ENCODE peak calls at places on chromosomes 11 and 22, in ten cellular contexts. G is globus pallidus; K is ovary; X is lower leg skin; U is lung; Z is astrocyte; V is coronary artery; I is activated CD4-positive, alpha-beta T cell treated with anti-CD3 and anti-CD28 coated beads, Interleukin-2, amount 10 ng/mL, durations not matched to agents 7 days and 5 days; S is stimulated activated CD4-positive, alpha-beta T cell treated with anti-CD3 and anti-CD28 coated beads, Interleukin-2, amount 100 ng/mL, for 48 hours; M is activated naive CD8-positive, alpha-beta T cell treated with anti-CD3 and anti-CD28 coated beads for 36 hours. Y is an unnamed sample.

GRCh38 chr11:97140885-97141494 is 751.2 kb downstream of the JRKL start:
- DNase-seq in X (no peak), U (no peak), M (no peak), V (no peak), S (no peak), Z (no peak), G (no peak), K (no peak), I (no peak), Y (peak; percentile 10)

GRCh38 chr11:46554205-46555162 is 39.3 kb downstream of the AMBRA1 start:
- DNase-seq in K (no peak), X (peak; percentile 37), I (no peak), Z (peak; percentile 81), M (no peak), G (no peak), S (no peak), U (no peak), V (no peak), Y (no peak)

GRCh38 chr11:33694346-33695050 is 6.1 kb downstream of the C11orf91 start:
- DNase-seq in K (no peak), I (no peak), X (no peak), M (no peak), U (no peak), S (no peak), G (no peak), V (no peak), Z (no peak), Y (no peak)

GRCh38 chr11:127182586-127183203 is 182.1 kb upstream of the KIRREL3 start:
- DNase-seq in M (no peak), U (no peak), K (no peak), V (no peak), I (no peak), X (no peak), G (no peak), S (no peak), Z (no peak), Y (no peak)

GRCh38 chr11:44784784-44785183 is 58.0 kb downstream of the TSPAN18 start:
- DNase-seq in M (no peak), G (no peak), U (no peak), X (no peak), K (no peak), S (no peak), Z (no peak), I (no peak), V (no peak), Y (no peak)

GRCh38 chr11:33068611-33069340 is 29.4 kb downstream of the TCP11L1 start:
- DNase-seq in Z (no peak), M (no peak), K (no peak), V (no peak), G (no peak), U (no peak), S (no peak), X (no peak), I (no peak), Y (no peak)

GRCh38 chr11:1335811-1336761 is 26.7 kb upstream of the TOLLIP start:
- DNase-seq in U (peak; percentile 67), V (peak; percentile 87), Z (peak; percentile 43), I (peak; percentile 54), G (peak; percentile 49), K (peak; percentile 54), X (peak; percentile 88), M (peak; percentile 57), S (peak; percentile 50), Y (peak; percentile 25)

GRCh38 chr11:65655570-65656332 is 7.0 kb downstream of the RELA start:
- DNase-seq in U (no peak), M (no peak), V (peak; percentile 62), G (no peak), Z (no peak), X (no peak), S (no peak), K (no peak), I (no peak), Y (no peak)

GRCh38 chr11:43790444-43790794 is 90.2 kb upstream of the ALKBH3 start:
- DNase-seq in G (no peak), M (no peak), K (no peak), U (no peak), I (no peak), V (no peak), Z (peak; percentile 45), S (no peak), X (no peak), Y (no peak)

GRCh38 chr22:36443198-36443770 is 38.2 kb downstream of the TXN2 start:
- DNase-seq in V (no peak), G (no peak), Z (peak; percentile 66), M (no peak), K (no peak), S (no peak), I (no peak), U (no peak), X (no peak), Y (no peak)

GRCh38 chr11:91513734-91514133 is 710.9 kb upstream of the FAT3 start:
- DNase-seq in Z (no peak), K (no peak), M (no peak), S (no peak), G (no peak), V (no peak), I (no peak), X (no peak), U (no peak), Y (no peak)

GRCh38 chr11:62601114-62601363 is 626 bp downstream of the MTA2 start:
- DNase-seq in U (no peak), Z (no peak), X (no peak), M (peak; percentile 58), V (no peak), K (no peak), G (no peak), S (no peak), I (peak; percentile 52), Y (no peak)

GRCh38 chr11:129323896-129324522 is 51.6 kb upstream of the BARX2 start:
- DNase-seq in M (no peak), X (peak; percentile 53), K (no peak), Z (no peak), V (no peak), I (no peak), U (peak; percentile 69), S (no peak), G (peak; percentile 41), Y (no peak)

GRCh38 chr11:133897331-133897650 is 52.0 kb upstream of the SPATA19 start:
- DNase-seq in Z (no peak), M (no peak), S (no peak), G (no peak), U (no peak), K (no peak), I (peak; percentile 5), X (no peak), V (peak; percentile 59), Y (no peak)

GRCh38 chr11:73106347-73106746 is 35.8 kb downstream of the FCHSD2 start:
- DNase-seq in K (no peak), G (no peak), X (no peak), Z (no peak), V (no peak), S (no peak), U (no peak), I (no peak), M (no peak), Y (no peak)

GRCh38 chr11:78902771-78903507 is 328.3 kb upstream of the NARS2 start:
- DNase-seq in U (no peak), G (no peak), M (no peak), I (no peak), X (no peak), K (no peak), V (no peak), Z (no peak), S (no peak), Y (no peak)

GRCh38 chr11:16170448-16170847 is 185.9 kb downstream of the SOX6 start:
- DNase-seq in S (no peak), V (no peak), U (no peak), X (no peak), G (no peak), I (no peak), K (no peak), M (no peak), Z (no peak), Y (no peak)

GRCh38 chr22:30287626-30288413 is 1.5 kb downstream of the CASTOR1 start:
- DNase-seq in I (peak; percentile 92), K (peak; percentile 89), M (peak; percentile 84), G (peak; percentile 84), X (peak; percentile 78), V (peak; percentile 95), S (peak; percentile 88), Z (peak; percentile 82), U (peak; percentile 83), Y (peak; percentile 74)

GRCh38 chr11:116189378-116190170 is 583.2 kb downstream of the BUD13 start:
- DNase-seq in K (no peak), G (no peak), M (no peak), I (no peak), U (no peak), Z (peak; percentile 2), S (no peak), X (no peak), V (no peak), Y (no peak)

GRCh38 chr11:76524461-76524860 is 79.6 kb downstream of the EMSY start:
- DNase-seq in S (no peak), U (no peak), V (no peak), K (no peak), G (no peak), Z (peak; percentile 41), I (no peak), X (no peak), M (no peak), Y (no peak)

GRCh38 chr22:21837184-21837979 is 30.1 kb downstream of the MAPK1 start:
- DNase-seq in M (no peak), G (no peak), V (no peak), X (no peak), K (peak; percentile 15), I (no peak), S (no peak), Z (peak; percentile 94), U (no peak), Y (peak; percentile 73)

GRCh38 chr11:125162743-125163142 is 1.8 kb upstream of the PKNOX2 start:
- DNase-seq in M (no peak), G (no peak), U (no peak), S (no peak), I (no peak), V (no peak), K (no peak), X (no peak), Z (no peak), Y (no peak)

GRCh38 chr11:2208691-2209369 is 37.2 kb upstream of the TH start:
- DNase-seq in U (no peak), Z (no peak), M (no peak), S (no peak), X (peak; percentile 14), G (no peak), I (peak; percentile 4), V (peak; percentile 69), K (peak; percentile 7), Y (no peak)

GRCh38 chr11:124935548-124936514 is at the start of gene HEPACAM:
- DNase-seq in M (no peak), Z (no peak), V (no peak), X (no peak), I (no peak), G (peak; percentile 97), S (no peak), U (no peak), K (no peak), Y (no peak)

GRCh38 chr11:28657378-28658030 is 549.3 kb downstream of the METTL15 start:
- DNase-seq in X (no peak), V (no peak), K (no peak), M (no peak), G (no peak), U (no peak), Z (peak; percentile 45), I (no peak), S (no peak), Y (peak; percentile 4)

GRCh38 chr11:723120-723883 is 17.3 kb downstream of the EPS8L2 start:
- DNase-seq in S (no peak), M (peak; percentile 57), V (no peak), I (peak; percentile 72), K (no peak), G (peak; percentile 47), X (no peak), Z (no peak), U (no peak), Y (no peak)

GRCh38 chr11:128956401-128957203 is 13.9 kb upstream of the TP53AIP1 start:
- DNase-seq in Z (peak; percentile 57), M (no peak), S (no peak), I (peak; percentile 36), G (peak; percentile 60), V (no peak), X (no peak), K (no peak), U (no peak), Y (peak; percentile 59)

GRCh38 chr22:45181766-45182165 is 18.0 kb downstream of the NUP50 start:
- DNase-seq in K (no peak), V (no peak), S (no peak), I (no peak), M (no peak), X (no peak), Z (peak; percentile 36), G (no peak), U (no peak), Y (no peak)

Y was measured in foreskin melanocyte.